ENCODE peak calls at places on chromosomes 6 and 20, in four cellular contexts. L, A, T and I are unnamed samples.

GRCh38 chr20:63732118-63733095 is 4.1 kb upstream of the LIME1 start:
- DNase-seq in L (no peak), T (no peak), A (no peak), I (peak)

GRCh38 chr6:143276436-143276835 is 174.1 kb downstream of the ADAT2 start:
- DNase-seq in A (no peak), L (no peak), T (no peak), I (no peak)

GRCh38 chr6:52390361-52390727 is 28.4 kb downstream of the PAQR8 start:
- DNase-seq in T (no peak), A (no peak), L (no peak), I (no peak)

GRCh38 chr20:1619861-1620444 is at the start of gene SIRPB1:
- DNase-seq in A (no peak), L (no peak), T (no peak), I (no peak)

GRCh38 chr6:147559016-147559415 is 50.5 kb downstream of the SAMD5 start:
- DNase-seq in T (no peak), A (no peak), L (peak), I (no peak)

GRCh38 chr20:7090753-7091310 is 323.3 kb downstream of the BMP2 start:
- DNase-seq in A (no peak), T (no peak), L (peak), I (no peak)

GRCh38 chr6:15715060-15715459 is 52.2 kb upstream of the DTNBP1 start:
- DNase-seq in L (no peak), A (no peak), T (no peak), I (no peak)

GRCh38 chr6:145137425-145137824 is 597.9 kb downstream of the EPM2A start:
- DNase-seq in T (no peak), A (no peak), L (no peak), I (no peak)

GRCh38 chr20:33568378-33569289 is 78.7 kb downstream of the CBFA2T2 start:
- DNase-seq in A (no peak), T (no peak), L (no peak), I (no peak)

GRCh38 chr20:11926599-11926998 is 8.9 kb downstream of the BTBD3 start:
- DNase-seq in L (no peak), A (no peak), T (no peak), I (no peak)

GRCh38 chr20:3203315-3204123 is 963 bp downstream of the DDRGK1 start:
- DNase-seq in A (no peak), T (no peak), L (peak), I (no peak)

GRCh38 chr20:2236266-2236665 is 59.5 kb upstream of the TGM3 start:
- DNase-seq in L (no peak), A (no peak), T (peak), I (no peak)

GRCh38 chr20:53574819-53575218 is 18.8 kb downstream of the ZNF217 start:
- DNase-seq in A (no peak), L (no peak), T (no peak), I (no peak)

GRCh38 chr6:157867981-157868380 is 44.9 kb downstream of the SNX9 start:
- DNase-seq in A (no peak), T (no peak), L (no peak), I (no peak)

GRCh38 chr6:157869673-157870302 is 46.7 kb downstream of the SNX9 start:
- DNase-seq in A (no peak), T (no peak), L (no peak), I (no peak)

GRCh38 chr6:157865249-157865648 is 42.2 kb downstream of the SNX9 start:
- DNase-seq in T (no peak), L (no peak), A (no peak), I (no peak)

GRCh38 chr6:157868835-157869234 is 45.8 kb downstream of the SNX9 start:
- DNase-seq in L (no peak), T (no peak), A (no peak), I (no peak)

DNA sequence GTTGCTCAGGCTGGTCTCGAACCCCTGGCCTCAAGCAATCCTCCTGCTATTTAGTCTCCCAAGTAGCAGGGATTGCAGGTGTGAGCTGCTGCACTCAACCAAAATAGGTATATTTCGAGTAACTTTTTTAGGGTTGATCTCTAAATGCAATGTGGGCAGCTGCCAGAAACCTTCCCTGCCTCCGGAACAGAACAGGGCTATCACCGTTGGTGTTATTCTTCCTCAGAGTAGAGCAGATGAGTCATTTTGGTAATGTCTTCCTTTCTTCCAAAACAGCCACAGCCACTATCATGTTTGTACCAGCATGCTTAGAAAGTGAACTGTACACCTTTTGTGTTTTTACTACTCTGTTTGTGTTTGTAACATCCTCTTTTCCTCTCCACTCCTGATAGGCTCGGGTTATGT is 44.1 kb downstream of the SNX9 start:
- DNase-seq in T (no peak), L (no peak), A (no peak), I (no peak)
- TF ChIP-seq EP300 in T (no peak), L (no peak), A (peak), I (no peak)

GRCh38 chr6:36546958-36547645 is at the start of gene STK38:
- DNase-seq in L (peak), T (peak), A (peak), I (peak)
- TF ChIP-seq CTCF in L (no peak), T (peak), A (no peak), I (no peak)

GRCh38 chr6:11214911-11215310 is 17.6 kb downstream of the NEDD9 start:
- DNase-seq in T (no peak), A (no peak), L (no peak), I (no peak)

GRCh38 chr6:11213305-11214106 is 19.0 kb downstream of the NEDD9 start:
- DNase-seq in T (no peak), L (no peak), A (no peak), I (no peak)

GRCh38 chr6:11215773-11216172 is 16.7 kb downstream of the NEDD9 start:
- DNase-seq in T (no peak), L (no peak), A (no peak), I (no peak)

GRCh38 chr6:11212625-11213024 is 19.8 kb downstream of the NEDD9 start:
- DNase-seq in A (no peak), T (no peak), L (no peak), I (no peak)

GRCh38 chr6:11214438-11214837 is 18.0 kb downstream of the NEDD9 start:
- DNase-seq in A (no peak), L (no peak), T (no peak), I (no peak)
- TF ChIP-seq EP300 in A (peak), L (peak), T (no peak), I (no peak)

DNA sequence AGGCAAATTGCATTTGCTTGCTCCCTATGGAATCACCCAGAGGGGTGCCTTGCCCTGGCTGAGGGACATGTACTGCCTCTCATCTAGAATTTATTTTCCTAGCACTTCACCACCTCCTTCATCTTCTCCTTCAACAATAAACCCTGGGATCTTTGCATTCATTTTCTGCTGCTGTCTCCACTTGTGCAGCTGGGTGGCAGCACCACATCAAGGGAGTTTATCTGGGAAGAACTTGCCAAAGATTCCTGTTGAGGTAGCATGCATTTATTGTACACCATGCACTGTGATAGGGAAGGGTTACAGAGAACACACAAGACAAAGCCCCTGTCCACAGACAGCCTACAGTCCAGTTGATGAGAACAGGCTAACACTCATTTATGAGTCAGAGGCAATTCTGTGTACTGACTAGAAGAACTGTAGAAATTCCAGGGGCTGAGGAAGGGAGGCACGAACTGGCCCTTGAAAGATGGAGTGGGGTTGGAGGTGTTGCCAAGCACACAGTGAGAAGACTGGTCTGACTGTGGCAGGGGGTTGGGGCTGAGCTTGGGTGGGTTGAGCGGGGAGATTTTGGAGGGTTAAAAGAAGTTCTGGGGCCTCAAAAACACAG is 17.5 kb downstream of the C20orf173 start:
- DNase-seq in A (no peak), T (peak), L (peak), I (no peak)
- TF ChIP-seq CTCF in A (peak), T (peak), L (peak), I (no peak)

DNA sequence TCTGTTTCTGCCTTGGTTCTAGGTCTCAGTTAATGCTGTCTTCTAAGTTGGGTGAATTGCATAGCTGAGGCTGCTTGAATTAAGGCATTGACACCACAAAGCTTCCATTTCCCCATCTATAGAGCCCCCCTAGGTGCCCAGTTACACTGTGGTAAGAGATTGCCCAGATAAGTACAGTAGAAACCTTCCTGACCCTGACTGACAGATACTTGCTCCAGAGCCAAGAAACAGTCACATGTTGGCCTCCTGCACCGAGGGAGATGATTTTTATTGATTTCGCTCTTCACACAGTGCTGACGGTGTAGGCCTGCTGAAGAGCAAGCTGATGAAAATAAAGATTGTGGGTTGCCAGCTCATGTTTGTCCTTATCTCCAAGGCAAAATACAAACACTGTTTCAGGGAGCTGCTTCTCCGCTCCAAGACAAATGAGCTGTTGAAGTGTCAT is 67.9 kb downstream of the TRMT11 start:
- DNase-seq in L (no peak), T (no peak), A (no peak), I (no peak)
- TF ChIP-seq EP300 in L (no peak), T (no peak), A (no peak), I (no peak)

GRCh38 chr6:48765352-48765961 is 654.5 kb upstream of the PTCHD4 start:
- DNase-seq in L (no peak), T (no peak), A (no peak), I (no peak)
- TF ChIP-seq CTCF in L (no peak), T (peak), A (no peak), I (no peak)